ENCODE peak calls at places on chromosomes 12 and 14, in seven cellular contexts. R is HFFc6, F is lower leg skin, W is pancreas, A is GM12865, J is AG09319, H is WERI-Rb-1. M is an unnamed sample.

GRCh38 chr12:72509893-72510292 is 237.7 kb downstream of the TRHDE start:
- DNase-seq in R (no peak), F (no peak), W (no peak), A (no peak), J (no peak), H (no peak), M (no peak)

GRCh38 chr12:68508536-68509050 is 102.1 kb upstream of the RAP1B start:
- DNase-seq in R (no peak), F (no peak), W (no peak), A (no peak), J (no peak), H (no peak), M (no peak)

GRCh38 chr12:132776816-132777568 is 15.4 kb upstream of the ANKLE2 start:
- DNase-seq in R (no peak), F (no peak), W (no peak), A (no peak), J (no peak), H (no peak), M (peak)

GRCh38 chr12:132319359-132319950 is 9.9 kb downstream of the GALNT9 start:
- DNase-seq in R (no peak), F (no peak), W (no peak), A (no peak), J (no peak), H (no peak), M (no peak)

GRCh38 chr12:46209914-46210834 is 58.7 kb downstream of the SLC38A1 start:
- DNase-seq in R (no peak), F (no peak), W (peak), A (peak), J (no peak), H (no peak), M (no peak)

GRCh38 chr14:89912667-89913211 is 41.8 kb downstream of the EFCAB11 start:
- DNase-seq in R (peak), F (no peak), W (no peak), A (no peak), J (peak), H (no peak), M (peak)

GRCh38 chr14:32209471-32209870 is 6.4 kb upstream of the RNU6-8 start:
- DNase-seq in R (no peak), F (no peak), W (no peak), A (no peak), J (no peak), H (no peak), M (no peak)

GRCh38 chr12:23611320-23611719 is 338.1 kb downstream of the SOX5 start:
- DNase-seq in R (no peak), F (no peak), W (no peak), A (no peak), J (no peak), H (no peak), M (peak)

GRCh38 chr14:91835920-91836843 is 31.2 kb downstream of the TC2N start:
- DNase-seq in R (no peak), F (peak), W (peak), A (peak), J (no peak), H (peak), M (no peak)

GRCh38 chr12:96061323-96061722 is 25.9 kb upstream of the LTA4H start:
- DNase-seq in R (no peak), F (peak), W (no peak), A (no peak), J (no peak), H (no peak), M (no peak)

GRCh38 chr12:54749191-54749818 is 101.1 kb upstream of the DCD start:
- DNase-seq in R (peak), F (no peak), W (no peak), A (peak), J (peak), H (peak), M (peak)

GRCh38 chr12:94225924-94226630 is 77.7 kb downstream of the PLXNC1 start:
- DNase-seq in R (no peak), F (no peak), W (no peak), A (no peak), J (no peak), H (no peak), M (no peak)

GRCh38 chr12:2049604-2050540 is 2.9 kb upstream of the CACNA1C start:
- DNase-seq in R (no peak), F (no peak), W (no peak), A (no peak), J (no peak), H (no peak), M (no peak)

GRCh38 chr12:105705765-105706164 is 375.3 kb downstream of the C12orf75 start:
- DNase-seq in R (peak), F (no peak), W (peak), A (peak), J (peak), H (peak), M (peak)

GRCh38 chr12:112939761-112940357 is 1.6 kb downstream of the OAS3 start:
- DNase-seq in R (no peak), F (no peak), W (no peak), A (peak), J (no peak), H (no peak), M (no peak)

GRCh38 chr14:68282479-68283377 is 463.1 kb downstream of the RAD51B start:
- DNase-seq in R (no peak), F (no peak), W (no peak), A (peak), J (no peak), H (peak), M (no peak)

GRCh38 chr12:116962197-116962596 is 51.4 kb downstream of the FBXW8 start:
- DNase-seq in R (no peak), F (no peak), W (no peak), A (peak), J (no peak), H (no peak), M (no peak)

GRCh38 chr14:64787619-64788018 is 83.4 kb downstream of the PLEKHG3 start:
- DNase-seq in R (no peak), F (no peak), W (no peak), A (no peak), J (no peak), H (no peak), M (no peak)

GRCh38 chr14:99009875-99010274 is 262.1 kb downstream of the BCL11B start:
- DNase-seq in R (no peak), F (no peak), W (no peak), A (no peak), J (no peak), H (no peak), M (no peak)

GRCh38 chr14:92625213-92625612 is 111.6 kb downstream of the RIN3 start:
- DNase-seq in R (peak), F (no peak), W (no peak), A (no peak), J (peak), H (no peak), M (peak)

GRCh38 chr12:19529933-19530630 is 90.8 kb downstream of the AEBP2 start:
- DNase-seq in R (peak), F (no peak), W (no peak), A (no peak), J (no peak), H (no peak), M (peak)

GRCh38 chr14:75277796-75278421 is 719 bp upstream of the FOS start:
- DNase-seq in R (no peak), F (no peak), W (no peak), A (no peak), J (no peak), H (no peak), M (peak)

GRCh38 chr12:68113644-68114043 is 45.9 kb downstream of the IFNG start:
- DNase-seq in R (no peak), F (no peak), W (no peak), A (peak), J (no peak), H (peak), M (no peak)

GRCh38 chr12:104121001-104121400 is 17.0 kb downstream of the NFYB start:
- DNase-seq in R (peak), F (no peak), W (no peak), A (no peak), J (no peak), H (no peak), M (peak)

GRCh38 chr14:101187816-101188570 is 284.5 kb upstream of the RTL1 start:
- DNase-seq in R (no peak), F (peak), W (no peak), A (no peak), J (no peak), H (no peak), M (no peak)

GRCh38 chr14:59126714-59127436 is 61.6 kb upstream of the DAAM1 start:
- DNase-seq in R (peak), F (no peak), W (no peak), A (peak), J (peak), H (no peak), M (peak)

GRCh38 chr12:63967781-63968180 is 123.3 kb downstream of the SRGAP1 start:
- DNase-seq in R (peak), F (no peak), W (no peak), A (no peak), J (no peak), H (no peak), M (no peak)

GRCh38 chr14:63448841-63449240 is 94.3 kb downstream of the PPP2R5E start:
- DNase-seq in R (no peak), F (no peak), W (no peak), A (no peak), J (no peak), H (no peak), M (no peak)

GRCh38 chr12:48965447-48965846 is 6.1 kb downstream of the WNT10B start:
- DNase-seq in R (peak), F (no peak), W (no peak), A (no peak), J (no peak), H (no peak), M (no peak)
- TF ChIP-seq CTCF in R (peak), F (no peak), W (no peak), A (no peak), J (peak), H (peak), M (peak)

GRCh38 chr14:22098435-22098834 is 424.8 kb upstream of the OR4E1 start:
- DNase-seq in R (no peak), F (no peak), W (no peak), A (no peak), J (no peak), H (no peak), M (no peak)

GRCh38 chr14:22097072-22097471 is 423.5 kb upstream of the OR4E1 start:
- DNase-seq in R (no peak), F (no peak), W (no peak), A (no peak), J (no peak), H (no peak), M (no peak)

GRCh38 chr14:22097606-22098292 is 424.1 kb upstream of the OR4E1 start:
- DNase-seq in R (no peak), F (no peak), W (no peak), A (no peak), J (no peak), H (no peak), M (no peak)

GRCh38 chr14:22096511-22096890 is 422.9 kb upstream of the OR4E1 start:
- DNase-seq in R (no peak), F (no peak), W (no peak), A (no peak), J (no peak), H (no peak), M (no peak)

GRCh38 chr14:22099942-22100763 is 426.5 kb upstream of the OR4E1 start:
- DNase-seq in R (no peak), F (peak), W (peak), A (peak), J (no peak), H (peak), M (peak)
- TF ChIP-seq CTCF in R (no peak), F (no peak), W (no peak), A (peak), J (peak), H (peak), M (peak)

GRCh38 chr12:75489613-75490210 is 9.2 kb downstream of the GLIPR1 start:
- DNase-seq in R (peak), F (no peak), W (no peak), A (peak), J (no peak), H (no peak), M (peak)

GRCh38 chr12:75489187-75489586 is 8.6 kb downstream of the GLIPR1 start:
- DNase-seq in R (no peak), F (no peak), W (no peak), A (no peak), J (no peak), H (no peak), M (no peak)

GRCh38 chr12:75487310-75487709 is 6.8 kb downstream of the GLIPR1 start:
- DNase-seq in R (no peak), F (no peak), W (no peak), A (no peak), J (no peak), H (peak), M (no peak)

GRCh38 chr12:75491169-75491568 is 10.6 kb downstream of the GLIPR1 start:
- DNase-seq in R (no peak), F (no peak), W (no peak), A (no peak), J (no peak), H (no peak), M (no peak)

DNA sequence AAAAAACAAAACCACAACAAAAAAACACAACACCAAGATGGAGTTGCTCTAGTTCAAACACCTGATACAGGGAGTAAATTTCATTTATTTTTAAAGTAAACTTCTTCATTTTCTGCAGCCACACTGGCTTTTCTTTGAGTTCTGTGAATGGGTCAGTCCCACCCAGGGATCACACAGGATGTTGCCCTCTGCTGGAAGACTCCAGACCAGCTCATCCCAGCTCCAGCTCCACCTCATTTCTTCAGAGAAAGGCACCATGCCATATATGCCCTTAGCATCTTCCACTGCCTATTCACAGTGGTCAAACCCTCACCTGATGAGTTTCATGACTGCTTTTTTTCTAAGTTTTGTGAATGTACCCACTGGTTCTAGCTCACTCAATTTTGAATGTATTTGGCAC is 8.0 kb downstream of the GLIPR1 start:
- DNase-seq in R (peak), F (no peak), W (no peak), A (peak), J (no peak), H (peak), M (peak)
- TF ChIP-seq CTCF in R (peak), F (no peak), W (no peak), A (peak), J (peak), H (peak), M (peak)

GRCh38 chr12:119036878-119037493 is 55.6 kb downstream of the SRRM4 start:
- DNase-seq in R (no peak), F (no peak), W (no peak), A (peak), J (no peak), H (peak), M (no peak)
- TF ChIP-seq CTCF in R (peak), F (no peak), W (peak), A (peak), J (peak), H (peak), M (peak)

GRCh38 chr12:120368789-120369475 is at the start of gene MSI1:
- DNase-seq in R (no peak), F (no peak), W (no peak), A (no peak), J (no peak), H (peak), M (no peak)

GRCh38 chr12:120366341-120366705 is 2.6 kb downstream of the MSI1 start:
- DNase-seq in R (no peak), F (no peak), W (no peak), A (no peak), J (no peak), H (no peak), M (no peak)

GRCh38 chr12:120366884-120367251 is 2.1 kb downstream of the MSI1 start:
- DNase-seq in R (no peak), F (no peak), W (no peak), A (no peak), J (no peak), H (no peak), M (no peak)

GRCh38 chr12:120367924-120368788 is 808 bp downstream of the MSI1 start:
- DNase-seq in R (no peak), F (no peak), W (no peak), A (no peak), J (no peak), H (peak), M (no peak)

GRCh38 chr12:120367252-120367923 is 1.6 kb downstream of the MSI1 start:
- DNase-seq in R (no peak), F (no peak), W (no peak), A (no peak), J (no peak), H (peak), M (no peak)
- TF ChIP-seq CTCF in R (peak), F (no peak), W (peak), A (peak), J (peak), H (peak), M (peak)

GRCh38 chr14:93804654-93805053 is 16.4 kb upstream of the PRIMA1 start:
- DNase-seq in R (no peak), F (no peak), W (no peak), A (no peak), J (no peak), H (no peak), M (no peak)
- TF ChIP-seq CTCF in R (no peak), F (no peak), W (no peak), A (peak), J (no peak), H (peak), M (no peak)

DNA sequence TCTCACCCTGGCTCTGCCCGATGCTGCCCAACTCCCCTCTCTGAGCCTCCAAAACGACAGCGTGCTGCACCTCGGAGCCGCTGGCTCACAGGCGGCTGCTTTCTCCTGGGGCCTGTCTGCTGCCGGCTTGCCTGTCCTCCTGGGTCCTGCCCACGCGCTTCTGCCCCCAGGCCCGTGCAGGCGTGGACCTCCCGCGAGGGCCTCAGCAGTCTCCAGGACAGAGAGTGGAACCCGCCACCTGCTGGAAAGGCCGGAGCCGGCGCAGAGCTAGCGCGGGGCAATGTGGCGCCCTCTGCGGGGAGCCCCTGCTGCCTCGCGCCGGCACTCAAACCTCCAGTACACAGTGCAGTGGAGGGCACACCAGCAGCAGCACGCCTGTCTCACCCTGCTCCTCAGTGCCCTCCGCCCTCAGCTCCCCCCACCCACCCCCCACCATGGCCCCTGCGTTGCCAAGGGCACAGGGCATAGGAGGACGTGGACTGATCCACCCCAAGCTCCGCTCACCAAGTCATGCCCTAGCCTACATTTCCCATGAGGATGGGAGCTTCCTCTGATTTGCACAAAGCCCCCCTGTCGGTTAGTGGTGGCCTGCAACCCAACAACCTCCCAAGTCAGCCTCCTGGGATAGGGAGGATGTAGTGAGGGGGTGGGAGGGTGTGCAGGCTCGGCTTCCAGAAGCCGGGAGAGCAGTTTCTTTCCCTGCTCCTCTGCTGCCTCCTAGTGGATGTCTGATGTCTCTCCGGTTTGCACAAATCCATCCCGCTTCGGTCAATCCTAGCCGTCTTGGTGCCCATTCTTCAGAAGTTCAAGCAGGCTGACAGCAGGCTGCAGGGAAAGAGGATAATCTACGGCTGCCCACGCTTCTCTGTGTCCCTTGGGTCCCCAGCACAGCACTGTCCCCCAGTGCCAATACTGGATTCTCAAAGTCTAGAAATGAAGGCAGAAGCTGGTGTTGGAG is 25.2 kb downstream of the KRT8 start:
- DNase-seq in R (peak), F (peak), W (peak), A (peak), J (peak), H (peak), M (peak)
- TF ChIP-seq CTCF in R (peak), F (no peak), W (peak), A (peak), J (peak), H (peak), M (peak)

GRCh38 chr14:25394791-25395391 is 344.9 kb upstream of the STXBP6 start:
- DNase-seq in R (no peak), F (no peak), W (no peak), A (no peak), J (no peak), H (no peak), M (no peak)

GRCh38 chr14:25396128-25396527 is 346.2 kb upstream of the STXBP6 start:
- DNase-seq in R (no peak), F (no peak), W (no peak), A (no peak), J (no peak), H (no peak), M (no peak)

GRCh38 chr14:25400607-25401206 is 350.8 kb upstream of the STXBP6 start:
- DNase-seq in R (peak), F (no peak), W (no peak), A (peak), J (no peak), H (peak), M (peak)
- TF ChIP-seq CTCF in R (peak), F (no peak), W (peak), A (peak), J (peak), H (peak), M (peak)

GRCh38 chr14:95237956-95238355 is 80.6 kb upstream of the DICER1 start:
- DNase-seq in R (no peak), F (no peak), W (no peak), A (no peak), J (no peak), H (no peak), M (peak)
- TF ChIP-seq CTCF in R (no peak), F (no peak), W (no peak), A (no peak), J (no peak), H (no peak), M (no peak)

M was measured in astrocyte of the spinal cord.